ENCODE peak calls at places on chromosomes 5 and 9, in eight cellular contexts. U, E, W, T, Y, M, C and N are unnamed samples.

GRCh38 chr9:73179594-73179993 is 27.9 kb downstream of the ANXA1 start:
- DNase-seq in T (no peak), U (no peak), W (no peak), M (peak), Y (peak), C (no peak), E (no peak), N (no peak)

GRCh38 chr5:87164409-87164808 is 103.3 kb upstream of the RASA1 start:
- DNase-seq in Y (no peak), W (no peak), E (no peak), M (peak), T (no peak), U (no peak), C (no peak), N (no peak)

GRCh38 chr5:15932066-15932465 is 247.5 kb downstream of the MARCHF11 start:
- DNase-seq in M (no peak), U (no peak), C (no peak), E (no peak), Y (no peak), T (no peak), W (no peak), N (no peak)

GRCh38 chr9:135602789-135603481 is 36.4 kb downstream of the GLT6D1 start:
- DNase-seq in U (peak), C (no peak), T (peak), W (peak), E (no peak), Y (peak), M (peak), N (peak)

GRCh38 chr5:32014345-32014744 is 159.8 kb downstream of the GOLPH3 start:
- DNase-seq in M (no peak), C (no peak), Y (no peak), E (no peak), U (no peak), W (no peak), T (no peak), N (no peak)

GRCh38 chr5:20360243-20360642 is 372.2 kb upstream of the CDH18 start:
- DNase-seq in U (no peak), W (no peak), E (no peak), M (no peak), C (no peak), T (no peak), Y (no peak), N (no peak)

GRCh38 chr5:37657046-37657445 is 182.8 kb downstream of the GDNF start:
- DNase-seq in M (no peak), T (no peak), C (no peak), Y (no peak), W (no peak), U (no peak), E (no peak), N (no peak)

GRCh38 chr5:131275996-131276535 is 12.2 kb downstream of the CDC42SE2 start:
- DNase-seq in T (no peak), W (no peak), M (no peak), C (no peak), Y (no peak), U (no peak), E (no peak), N (no peak)

GRCh38 chr5:90221947-90222346 is 187.6 kb downstream of the CETN3 start:
- DNase-seq in U (peak), C (no peak), E (no peak), W (no peak), M (peak), T (no peak), Y (peak), N (no peak)

GRCh38 chr9:34125681-34126206 is 754 bp downstream of the DCAF12 start:
- DNase-seq in E (no peak), W (peak), U (no peak), M (peak), C (no peak), T (no peak), Y (peak), N (no peak)

GRCh38 chr5:35863159-35863558 is 6.5 kb downstream of the IL7R start:
- DNase-seq in U (peak), W (no peak), E (no peak), C (no peak), M (no peak), T (no peak), Y (no peak), N (peak)

GRCh38 chr5:155381654-155382053 is 368.1 kb downstream of the KIF4B start:
- DNase-seq in W (no peak), U (no peak), Y (no peak), M (no peak), T (no peak), E (no peak), C (no peak), N (peak)

GRCh38 chr9:87259543-87259942 is 238.1 kb upstream of the DAPK1 start:
- DNase-seq in C (no peak), Y (peak), M (no peak), T (no peak), E (no peak), U (no peak), W (no peak), N (no peak)

GRCh38 chr5:141354900-141355469 is at the start of gene PCDHGA4:
- DNase-seq in Y (peak), U (no peak), C (no peak), W (no peak), T (no peak), M (no peak), E (no peak), N (no peak)

GRCh38 chr9:75488714-75489100 is 400.4 kb downstream of the OSTF1 start:
- DNase-seq in M (no peak), W (no peak), Y (no peak), C (no peak), U (no peak), E (no peak), T (no peak), N (no peak)

GRCh38 chr9:99040911-99041582 is 63.9 kb upstream of the TGFBR1 start:
- DNase-seq in Y (peak), E (no peak), T (no peak), C (no peak), U (peak), M (peak), W (no peak), N (no peak)

GRCh38 chr5:71620630-71621029 is 33.5 kb downstream of the MCCC2 start:
- DNase-seq in M (no peak), T (no peak), E (no peak), W (no peak), C (no peak), U (no peak), Y (no peak), N (no peak)

GRCh38 chr9:20872340-20872977 is 159.0 kb downstream of the HACD4 start:
- DNase-seq in Y (peak), E (no peak), C (no peak), U (no peak), T (no peak), M (peak), W (no peak), N (no peak)

GRCh38 chr9:17075758-17076485 is 58.9 kb upstream of the CNTLN start:
- DNase-seq in T (no peak), M (no peak), W (no peak), C (no peak), E (no peak), Y (no peak), U (no peak), N (no peak)

GRCh38 chr9:94826044-94826443 is 99.5 kb downstream of the AOPEP start:
- DNase-seq in C (no peak), T (no peak), Y (no peak), W (no peak), U (no peak), M (no peak), E (no peak), N (no peak)

GRCh38 chr5:121630402-121630801 is 221.3 kb upstream of the FTMT start:
- DNase-seq in U (no peak), W (no peak), T (no peak), Y (peak), M (no peak), C (no peak), E (no peak), N (no peak)

GRCh38 chr9:8436791-8437190 is 637.2 kb upstream of the DMAC1 start:
- DNase-seq in M (no peak), E (no peak), Y (no peak), C (no peak), T (no peak), U (no peak), W (no peak), N (no peak)
- H3K27ac ChIP-seq in M (no peak), E (no peak), Y (no peak), C (no peak), T (no peak), U (no peak), W (no peak), N (no peak)

DNA sequence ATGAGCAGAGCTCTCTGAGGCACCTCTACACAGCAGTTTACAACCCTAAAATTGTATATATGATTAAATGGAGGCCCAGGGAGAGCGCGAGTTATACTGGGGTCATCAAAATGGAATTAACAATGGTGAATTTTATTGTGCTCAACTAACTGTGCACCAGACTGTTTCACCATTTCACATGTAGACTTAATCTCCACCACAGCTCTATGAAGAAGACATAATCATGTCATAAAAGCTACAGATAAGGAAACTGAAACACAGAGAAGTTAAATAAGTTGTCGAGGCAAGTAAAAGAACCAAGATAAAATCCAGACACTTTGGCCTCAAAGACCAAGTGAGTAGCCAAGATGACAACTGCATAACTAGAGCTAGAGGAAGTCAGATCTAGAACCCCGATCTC is 1.5 kb downstream of the SH3TC2 start:
- DNase-seq in M (no peak), C (no peak), U (no peak), Y (no peak), E (no peak), W (no peak), T (no peak), N (no peak)
- H3K27ac ChIP-seq in M (no peak), C (peak), U (no peak), Y (no peak), E (peak), W (no peak), T (no peak), N (peak)

DNA sequence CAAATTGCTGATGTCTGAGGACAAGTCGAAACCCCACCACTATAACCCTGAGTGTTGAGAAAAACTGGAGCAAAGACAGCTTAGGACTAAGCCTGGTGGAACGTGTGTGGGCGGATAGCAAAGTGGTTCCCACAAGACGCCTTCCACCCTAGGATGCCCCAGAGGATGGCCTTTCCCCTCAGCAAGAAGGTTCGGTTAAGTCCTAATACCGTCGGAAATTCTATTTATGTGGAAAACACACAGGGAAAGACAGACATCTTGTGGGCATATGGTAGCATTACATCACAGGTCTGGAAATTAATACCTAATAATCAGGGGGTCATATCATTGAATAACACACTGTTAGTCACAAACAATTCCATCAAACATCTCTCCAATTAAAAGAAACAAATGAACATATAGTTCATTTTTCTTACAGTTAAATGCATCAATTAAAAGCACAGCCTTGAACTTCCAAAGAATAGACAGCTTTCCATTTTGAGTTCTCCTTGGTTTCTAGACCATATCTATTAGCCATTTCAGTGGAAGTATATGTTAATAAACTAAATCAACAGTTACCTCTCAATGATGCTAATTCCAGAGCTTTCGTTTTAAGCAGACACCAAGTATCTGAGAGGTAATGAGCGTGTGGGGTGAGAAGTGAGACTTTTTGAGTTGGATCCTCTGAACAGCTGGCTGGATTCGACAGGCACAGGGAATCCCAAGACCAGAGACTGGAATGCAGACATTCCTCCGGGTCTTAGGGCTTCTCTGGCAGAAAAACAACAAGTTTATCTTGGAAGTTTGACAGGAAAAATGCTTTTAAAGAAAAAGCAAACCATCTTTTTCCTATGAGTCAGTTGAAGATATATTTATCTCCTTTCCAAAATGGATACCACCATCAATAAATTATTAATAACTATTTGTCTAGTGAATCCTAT is 2.9 kb upstream of the ICE1 start:
- DNase-seq in T (no peak), U (no peak), C (no peak), M (peak), W (no peak), E (no peak), Y (peak), N (peak)
- H3K27ac ChIP-seq in T (no peak), U (no peak), C (no peak), M (peak), W (no peak), E (no peak), Y (peak), N (no peak)

GRCh38 chr5:172954277-172954676 is 4.9 kb upstream of the RPL26L1 start:
- DNase-seq in Y (no peak), C (no peak), T (no peak), E (no peak), U (peak), W (peak), M (no peak), N (no peak)
- H3K27ac ChIP-seq in Y (peak), C (no peak), T (no peak), E (no peak), U (no peak), W (no peak), M (peak), N (no peak)

GRCh38 chr5:111948078-111948477 is 191.1 kb upstream of the NREP start:
- DNase-seq in M (no peak), W (no peak), E (no peak), C (no peak), Y (no peak), T (no peak), U (no peak), N (no peak)

GRCh38 chr5:111942214-111942613 is 185.2 kb upstream of the NREP start:
- DNase-seq in T (no peak), C (no peak), W (no peak), Y (no peak), U (no peak), E (no peak), M (no peak), N (no peak)

GRCh38 chr5:111946556-111946955 is 189.6 kb upstream of the NREP start:
- DNase-seq in Y (no peak), E (no peak), C (no peak), U (no peak), T (no peak), M (no peak), W (no peak), N (no peak)

GRCh38 chr5:111945535-111945934 is 188.5 kb upstream of the NREP start:
- DNase-seq in M (peak), Y (no peak), E (no peak), T (no peak), W (no peak), C (no peak), U (no peak), N (no peak)

GRCh38 chr5:111942661-111943401 is 185.8 kb upstream of the NREP start:
- DNase-seq in T (no peak), C (no peak), Y (peak), M (no peak), W (no peak), E (no peak), U (no peak), N (no peak)
- H3K27ac ChIP-seq in T (no peak), C (no peak), Y (peak), M (no peak), W (no peak), E (no peak), U (no peak), N (no peak)